ENCODE peak calls at places on chromosomes 12 and 14, in ten cellular contexts. X, M, D, L, N, J, W, I, F and S are unnamed samples.

GRCh38 chr12:117377758-117378157 is 16.3 kb upstream of the NOS1 start:
- DNase-seq in L (no peak), X (no peak), N (no peak), F (no peak), D (peak; percentile 31), M (no peak), J (no peak), I (peak; percentile 36), W (no peak), S (no peak)

GRCh38 chr14:87149583-87150354 is 843.2 kb downstream of the GALC start:
- DNase-seq in W (no peak), X (peak; percentile 77), N (no peak), L (no peak), M (no peak), D (peak; percentile 55), I (no peak), F (no peak), J (no peak), S (peak; percentile 68)

GRCh38 chr12:4800555-4800954 is 80.4 kb downstream of the GALNT8 start:
- DNase-seq in L (no peak), F (no peak), N (no peak), J (no peak), M (no peak), D (no peak), W (no peak), I (no peak), X (no peak), S (no peak)

GRCh38 chr14:76792422-76792821 is 20.3 kb downstream of the ANGEL1 start:
- DNase-seq in J (no peak), D (no peak), M (no peak), N (no peak), W (no peak), L (no peak), X (no peak), I (no peak), F (no peak), S (no peak)

GRCh38 chr14:21923820-21924219 is 250.2 kb upstream of the OR4E1 start:
- DNase-seq in X (no peak), M (no peak), W (no peak), I (no peak), D (no peak), N (peak; percentile 53), F (no peak), J (no peak), L (no peak), S (no peak)

GRCh38 chr14:66405158-66405557 is 81.0 kb upstream of the CCDC196 start:
- DNase-seq in X (peak; percentile 1), F (no peak), I (no peak), L (no peak), D (peak; percentile 41), J (no peak), W (no peak), N (no peak), M (no peak), S (no peak)

GRCh38 chr14:23831591-23831990 is 122.0 kb upstream of the DHRS4 start:
- DNase-seq in D (no peak), X (no peak), W (no peak), F (no peak), L (no peak), N (peak; percentile 51), J (no peak), I (no peak), M (no peak), S (no peak)

GRCh38 chr14:60350366-60350720 is 101.3 kb downstream of the PPM1A start:
- DNase-seq in F (no peak), N (no peak), J (no peak), L (no peak), I (no peak), X (no peak), M (no peak), W (no peak), D (peak; percentile 66), S (no peak)

GRCh38 chr14:102620413-102620812 is 28.0 kb downstream of the RCOR1 start:
- DNase-seq in L (no peak), D (no peak), J (no peak), N (no peak), X (peak; percentile 44), M (no peak), I (no peak), W (no peak), F (peak; percentile 26), S (peak; percentile 57)
- TF ChIP-seq CTCF in L (no peak), D (no peak), J (no peak), N (no peak), X (no peak), M (no peak), I (no peak), W (no peak), F (no peak), S (no peak)

GRCh38 chr12:109920266-109920780 is 20.2 kb downstream of the TCHP start:
- DNase-seq in W (no peak), I (no peak), F (no peak), N (no peak), X (no peak), M (no peak), L (no peak), J (peak; percentile 10), D (no peak), S (no peak)

GRCh38 chr12:109923038-109923437 is 23.0 kb downstream of the TCHP start:
- DNase-seq in D (no peak), L (no peak), W (no peak), F (no peak), M (no peak), N (no peak), X (no peak), J (no peak), I (no peak), S (no peak)

GRCh38 chr12:109916045-109916444 is 16.0 kb downstream of the TCHP start:
- DNase-seq in J (no peak), F (no peak), D (no peak), L (no peak), X (no peak), N (no peak), W (no peak), I (no peak), M (no peak), S (no peak)

GRCh38 chr12:109921982-109922381 is 21.9 kb downstream of the TCHP start:
- DNase-seq in I (no peak), N (no peak), D (no peak), X (no peak), W (no peak), L (no peak), F (no peak), J (no peak), M (no peak), S (no peak)

DNA sequence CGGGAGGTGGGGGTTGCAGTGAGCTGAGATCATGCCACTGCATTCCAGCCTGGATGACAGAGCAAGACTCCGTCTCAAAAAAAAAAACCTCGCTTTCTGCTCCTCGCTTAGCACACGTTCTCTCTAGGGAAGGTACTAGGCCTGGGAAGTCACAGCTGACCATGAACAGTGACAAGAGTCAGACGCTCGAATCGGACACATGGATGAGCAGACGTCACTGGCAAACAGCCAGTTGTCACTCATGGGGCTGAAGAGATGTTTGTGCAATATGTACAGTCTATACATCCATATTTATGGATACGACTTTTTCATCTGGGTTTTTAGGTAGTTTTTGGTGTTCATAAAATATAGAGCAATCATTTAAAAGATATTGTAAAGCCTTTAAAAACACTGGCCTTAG is 19.4 kb downstream of the TCHP start:
- DNase-seq in F (no peak), W (no peak), L (no peak), J (peak; percentile 10), D (no peak), X (no peak), M (no peak), N (no peak), I (no peak), S (no peak)
- TF ChIP-seq CTCF in F (no peak), W (no peak), L (no peak), J (no peak), D (no peak), X (no peak), M (no peak), N (no peak), I (no peak), S (no peak)

DNA sequence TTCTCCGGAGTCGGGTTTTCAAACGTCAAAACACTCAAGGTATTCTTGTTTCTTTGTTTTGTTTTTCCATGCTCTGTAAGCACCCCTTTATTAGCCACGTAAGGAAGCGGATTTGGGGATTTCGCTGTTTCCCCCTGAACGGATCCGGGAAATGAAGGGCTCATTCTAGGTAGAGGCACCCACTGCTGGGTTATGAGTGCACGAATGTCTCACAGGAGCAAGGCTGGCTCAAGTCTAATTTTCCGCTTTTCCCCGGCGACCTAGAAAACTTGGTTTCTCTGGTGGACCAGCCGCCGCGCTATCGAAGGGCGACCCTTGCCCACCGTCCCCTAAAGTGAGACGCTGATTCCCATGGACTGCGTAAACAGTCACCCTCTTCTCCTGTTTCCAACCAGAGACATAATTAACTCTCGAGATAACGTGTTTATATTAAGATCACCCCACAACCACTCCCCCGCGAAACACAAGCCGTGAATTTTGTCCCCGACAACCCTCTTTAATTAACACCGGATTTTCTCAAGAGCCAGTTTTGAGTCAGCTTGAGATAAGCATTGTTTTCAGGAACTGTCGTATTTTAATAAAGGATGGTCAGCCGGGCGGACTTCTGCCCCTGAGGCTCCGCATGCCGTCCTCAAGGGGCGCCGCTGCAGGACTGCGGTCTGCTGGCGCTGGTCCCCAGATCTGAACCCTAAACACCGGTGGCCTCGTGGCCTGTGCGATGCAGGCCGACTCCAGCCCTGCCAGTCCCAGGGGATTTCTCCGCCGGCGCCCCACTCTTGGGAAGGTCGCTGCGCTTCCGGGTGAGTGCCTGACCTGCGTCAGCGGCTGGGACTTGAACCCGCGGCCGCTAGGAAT is 523 bp upstream of the ABCC9 start:
- DNase-seq in J (no peak), L (no peak), F (peak; percentile 89), W (peak; percentile 71), X (peak; percentile 26), N (no peak), I (no peak), D (peak; percentile 79), M (peak; percentile 73), S (peak; percentile 10)
- TF ChIP-seq CTCF in J (no peak), L (peak; percentile 18), F (no peak), W (peak; percentile 61), X (peak; percentile 42), N (no peak), I (no peak), D (peak; percentile 61), M (peak; percentile 32), S (peak; percentile 66)

GRCh38 chr12:124741211-124741610 is 122.5 kb downstream of the SCARB1 start:
- DNase-seq in D (no peak), F (no peak), X (no peak), M (no peak), L (no peak), I (no peak), J (no peak), W (no peak), N (no peak), S (no peak)

GRCh38 chr12:124742111-124742510 is 121.6 kb downstream of the SCARB1 start:
- DNase-seq in D (no peak), W (no peak), L (no peak), M (no peak), F (no peak), N (no peak), J (no peak), X (no peak), I (no peak), S (no peak)

GRCh38 chr12:124738636-124739467 is 124.8 kb downstream of the SCARB1 start:
- DNase-seq in D (peak; percentile 76), W (no peak), N (peak; percentile 28), F (no peak), J (no peak), X (peak; percentile 82), L (no peak), I (no peak), M (no peak), S (no peak)

GRCh38 chr12:124739953-124740561 is 123.6 kb downstream of the SCARB1 start:
- DNase-seq in N (no peak), X (peak; percentile 25), J (no peak), I (no peak), M (no peak), L (no peak), W (no peak), D (no peak), F (no peak), S (no peak)

GRCh38 chr12:124740691-124741137 is 123.0 kb downstream of the SCARB1 start:
- DNase-seq in I (peak; percentile 78), D (no peak), X (peak; percentile 66), N (peak; percentile 34), M (no peak), W (peak; percentile 62), F (no peak), J (peak; percentile 59), L (no peak), S (no peak)
- TF ChIP-seq CTCF in I (peak; percentile 38), D (no peak), X (peak; percentile 19), N (no peak), M (no peak), W (peak; percentile 32), F (no peak), J (no peak), L (no peak), S (no peak)